ENCODE peak calls at places on chromosomes 16 and 17, in seven cellular contexts. J, F, V, I, X, G and R are unnamed samples.

GRCh38 chr17:28282596-28282995 is 36.4 kb upstream of the TMEM97 start:
- DNase-seq in I (no peak), X (no peak), J (peak; percentile 24), F (no peak), V (no peak), G (peak; percentile 17), R (peak; percentile 87)

GRCh38 chr16:80536246-80536645 is 4.5 kb upstream of the DYNLRB2 start:
- DNase-seq in F (peak; percentile 60), G (no peak), I (no peak), J (no peak), X (no peak), V (no peak), R (no peak)

GRCh38 chr17:42409467-42410351 is 13.3 kb downstream of the CAVIN1 start:
- DNase-seq in V (no peak), I (no peak), F (no peak), J (peak; percentile 95), G (peak; percentile 94), X (no peak), R (peak; percentile 95)

GRCh38 chr17:55161935-55162555 is 102.7 kb upstream of the HLF start:
- DNase-seq in G (peak; percentile 39), X (no peak), V (no peak), J (peak; percentile 66), F (peak; percentile 4), I (no peak), R (peak; percentile 92)

GRCh38 chr16:3665508-3665907 is 11.0 kb downstream of the DNASE1 start:
- DNase-seq in G (no peak), F (peak; percentile 23), X (peak; percentile 32), J (no peak), V (peak; percentile 78), I (peak; percentile 18), R (no peak)

GRCh38 chr17:32933881-32934280 is 5.9 kb downstream of the TMEM98 start:
- DNase-seq in V (no peak), X (no peak), F (no peak), I (no peak), J (no peak), G (no peak), R (peak; percentile 10)

GRCh38 chr16:79411805-79412204 is 188.7 kb downstream of the MAF start:
- DNase-seq in J (no peak), I (no peak), X (no peak), V (no peak), G (no peak), F (peak; percentile 35), R (no peak)

GRCh38 chr16:51306116-51306515 is 155.0 kb upstream of the SALL1 start:
- DNase-seq in J (peak; percentile 47), I (no peak), G (peak; percentile 35), V (no peak), F (no peak), X (no peak), R (no peak)

GRCh38 chr16:4767872-4768548 is 1.0 kb upstream of the ZNF500 start:
- DNase-seq in J (no peak), V (no peak), G (no peak), F (no peak), I (no peak), X (no peak), R (peak; percentile 41)

GRCh38 chr17:77126519-77126918 is 14.2 kb upstream of the SEC14L1 start:
- DNase-seq in X (no peak), V (no peak), F (no peak), J (no peak), I (no peak), G (no peak), R (no peak)

GRCh38 chr16:29900888-29901606 is 759 bp downstream of the ASPHD1 start:
- DNase-seq in J (no peak), I (no peak), X (no peak), F (no peak), V (no peak), G (no peak), R (peak; percentile 35)

GRCh38 chr16:1351215-1351581 is 480 bp downstream of the TSR3 start:
- DNase-seq in J (no peak), F (no peak), I (no peak), X (no peak), V (peak; percentile 46), G (no peak), R (no peak)

GRCh38 chr16:27426423-27427408 is 24.7 kb downstream of the IL21R start:
- DNase-seq in X (peak; percentile 80), F (peak; percentile 87), I (peak; percentile 67), V (peak; percentile 84), G (peak; percentile 90), J (peak; percentile 94), R (peak; percentile 88)

GRCh38 chr16:65336169-65336568 is 214.3 kb upstream of the CDH11 start:
- DNase-seq in F (no peak), V (no peak), G (peak; percentile 59), X (no peak), I (no peak), J (peak; percentile 41), R (peak; percentile 93)

GRCh38 chr17:60060474-60060873 is 18.2 kb downstream of the HEATR6 start:
- DNase-seq in X (no peak), F (no peak), G (no peak), I (no peak), V (no peak), J (no peak), R (no peak)

GRCh38 chr16:83530293-83530692 is 277.5 kb upstream of the HSBP1 start:
- DNase-seq in J (peak; percentile 84), G (peak; percentile 76), V (no peak), X (no peak), I (no peak), F (no peak), R (peak; percentile 84)

GRCh38 chr17:29140631-29141483 is 39.3 kb downstream of the MYO18A start:
- DNase-seq in X (peak; percentile 45), I (peak; percentile 54), V (peak; percentile 70), J (no peak), F (peak; percentile 58), G (no peak), R (no peak)

GRCh38 chr16:81445926-81446317 is 1.3 kb downstream of the CMIP start:
- DNase-seq in J (no peak), G (no peak), F (no peak), X (no peak), I (no peak), V (no peak), R (no peak)

GRCh38 chr17:17175340-17175739 is 30.8 kb downstream of the PLD6 start:
- DNase-seq in I (no peak), J (no peak), X (no peak), V (no peak), G (no peak), F (no peak), R (no peak)

GRCh38 chr16:88905563-88905962 is 39.1 kb upstream of the PABPN1L start:
- DNase-seq in G (peak; percentile 39), F (no peak), V (no peak), I (no peak), J (peak; percentile 12), X (peak; percentile 36), R (no peak)

GRCh38 chr17:49861150-49861884 is 13.4 kb upstream of the TAC4 start:
- DNase-seq in I (peak; percentile 18), X (peak; percentile 30), F (peak; percentile 29), J (peak; percentile 78), G (peak; percentile 85), V (peak; percentile 64), R (peak; percentile 63)

GRCh38 chr17:15966879-15967248 is 21.9 kb downstream of the ADORA2B start:
- DNase-seq in F (no peak), G (no peak), J (no peak), I (no peak), X (no peak), V (no peak), R (no peak)

GRCh38 chr17:35849469-35850348 is 19.0 kb downstream of the HEATR9 start:
- DNase-seq in J (peak; percentile 62), V (peak; percentile 84), I (peak; percentile 21), F (peak; percentile 71), X (peak; percentile 47), G (peak; percentile 59), R (peak; percentile 70)

GRCh38 chr16:73523209-73523608 is 475.3 kb upstream of the ZFHX3 start:
- DNase-seq in X (no peak), G (no peak), V (no peak), F (no peak), J (no peak), I (no peak), R (no peak)

GRCh38 chr17:40014375-40014980 is 762 bp upstream of the CSF3 start:
- DNase-seq in X (no peak), F (no peak), G (no peak), J (no peak), I (no peak), V (no peak), R (peak; percentile 53)

GRCh38 chr17:20200016-20200788 is 191.0 kb downstream of the SPECC1 start:
- DNase-seq in X (no peak), J (no peak), V (no peak), G (no peak), I (no peak), F (no peak), R (no peak)

GRCh38 chr17:66190738-66191606 is 961 bp downstream of the CEP112 start:
- DNase-seq in X (no peak), I (no peak), V (no peak), G (peak; percentile 55), F (no peak), J (peak; percentile 44), R (peak; percentile 52)

GRCh38 chr17:82941021-82942001 is 101.5 kb upstream of the ZNF750 start:
- DNase-seq in F (no peak), V (no peak), G (no peak), X (no peak), J (no peak), I (no peak), R (no peak)

GRCh38 chr16:56246051-56246817 is 54.9 kb downstream of the GNAO1 start:
- DNase-seq in F (no peak), X (no peak), G (no peak), J (no peak), V (no peak), I (no peak), R (peak; percentile 93)

GRCh38 chr16:1859650-1860049 is 12.3 kb downstream of the MEIOB start:
- DNase-seq in G (no peak), X (no peak), V (no peak), J (no peak), F (no peak), I (no peak), R (no peak)

GRCh38 chr17:38663125-38663751 is 11.5 kb downstream of the EPOP start:
- DNase-seq in F (peak; percentile 38), J (peak; percentile 52), I (no peak), X (peak; percentile 59), V (peak; percentile 64), G (peak; percentile 78), R (peak; percentile 67)

GRCh38 chr17:61338000-61338864 is 61.4 kb upstream of the TBX2 start:
- DNase-seq in F (no peak), G (peak; percentile 70), X (no peak), V (no peak), J (peak; percentile 76), I (no peak), R (peak; percentile 96)

GRCh38 chr16:85258616-85259015 is 146.3 kb upstream of the CIBAR2 start:
- DNase-seq in J (no peak), X (no peak), F (no peak), V (no peak), G (no peak), I (no peak), R (no peak)

GRCh38 chr17:66691644-66692500 is 143.0 kb upstream of the CACNG5 start:
- DNase-seq in F (no peak), G (no peak), V (no peak), J (no peak), I (no peak), X (no peak), R (no peak)

GRCh38 chr16:89009343-89010209 is 32.6 kb upstream of the CBFA2T3 start:
- DNase-seq in G (no peak), F (no peak), V (peak; percentile 64), J (no peak), X (no peak), I (no peak), R (no peak)